ENCODE peak calls at places on chromosomes 11 and 22, in six cellular contexts. One of them, this sample, is unnamed.

GRCh38 chr22:22397875-22398524 is 110.5 kb downstream of the ZNF280B start:
- ATAC-seq in GM12878: no peak
- ATAC-seq in HepG2: no peak
- ATAC-seq in upper lobe of left lung: no peak
- ATAC-seq in A549: no peak
- ATAC-seq in K562: peak
- ATAC-seq in this sample: peak

GRCh38 chr11:12925520-12925919 is 83.6 kb upstream of the RASSF10 start:
- ATAC-seq in HepG2: no peak
- ATAC-seq in upper lobe of left lung: no peak
- ATAC-seq in GM12878: no peak
- ATAC-seq in A549: peak
- ATAC-seq in K562: no peak
- ATAC-seq in this sample: no peak

GRCh38 chr11:78789365-78789764 is 214.7 kb upstream of the NARS2 start:
- ATAC-seq in K562: no peak
- ATAC-seq in HepG2: no peak
- ATAC-seq in A549: no peak
- ATAC-seq in upper lobe of left lung: no peak
- ATAC-seq in GM12878: no peak
- ATAC-seq in this sample: no peak

GRCh38 chr22:43136801-43137200 is 6.4 kb downstream of the MCAT start:
- ATAC-seq in upper lobe of left lung: no peak
- ATAC-seq in A549: no peak
- ATAC-seq in K562: no peak
- ATAC-seq in HepG2: no peak
- ATAC-seq in GM12878: no peak
- ATAC-seq in this sample: no peak

GRCh38 chr11:84902445-84902844 is 724.7 kb downstream of the DLG2 start:
- ATAC-seq in HepG2: no peak
- ATAC-seq in A549: no peak
- ATAC-seq in K562: no peak
- ATAC-seq in GM12878: no peak
- ATAC-seq in upper lobe of left lung: no peak
- ATAC-seq in this sample: no peak

GRCh38 chr11:31939004-31939403 is 127.9 kb upstream of the PAX6 start:
- ATAC-seq in K562: no peak
- ATAC-seq in A549: no peak
- ATAC-seq in upper lobe of left lung: no peak
- ATAC-seq in HepG2: no peak
- ATAC-seq in GM12878: no peak
- ATAC-seq in this sample: no peak

GRCh38 chr22:42939941-42940653 is 74.9 kb downstream of the PACSIN2 start:
- ATAC-seq in upper lobe of left lung: peak
- ATAC-seq in GM12878: no peak
- ATAC-seq in A549: peak
- ATAC-seq in HepG2: peak
- ATAC-seq in K562: peak
- ATAC-seq in this sample: peak

GRCh38 chr11:109486129-109486528 is 64.1 kb downstream of the C11orf87 start:
- ATAC-seq in GM12878: no peak
- ATAC-seq in K562: no peak
- ATAC-seq in HepG2: no peak
- ATAC-seq in upper lobe of left lung: no peak
- ATAC-seq in A549: no peak
- ATAC-seq in this sample: no peak

GRCh38 chr11:133078591-133079179 is 453.6 kb downstream of the OPCML start:
- ATAC-seq in upper lobe of left lung: peak
- ATAC-seq in A549: peak
- ATAC-seq in GM12878: peak
- ATAC-seq in HepG2: peak
- ATAC-seq in K562: peak
- ATAC-seq in this sample: no peak

GRCh38 chr11:114278342-114279065 is 17.7 kb upstream of the NNMT start:
- ATAC-seq in GM12878: no peak
- ATAC-seq in K562: no peak
- ATAC-seq in upper lobe of left lung: no peak
- ATAC-seq in HepG2: no peak
- ATAC-seq in A549: no peak
- ATAC-seq in this sample: no peak

GRCh38 chr22:48327721-48328120 is 1500.0 kb downstream of the BRD1 start:
- ATAC-seq in A549: no peak
- ATAC-seq in upper lobe of left lung: no peak
- ATAC-seq in K562: no peak
- ATAC-seq in GM12878: no peak
- ATAC-seq in HepG2: no peak
- ATAC-seq in this sample: no peak

GRCh38 chr22:49946612-49947295 is 13.8 kb upstream of the PIM3 start:
- ATAC-seq in A549: no peak
- ATAC-seq in HepG2: peak
- ATAC-seq in upper lobe of left lung: no peak
- ATAC-seq in GM12878: no peak
- ATAC-seq in K562: peak
- ATAC-seq in this sample: no peak

GRCh38 chr11:107704432-107704831 is 7.4 kb downstream of the SLN start:
- ATAC-seq in K562: no peak
- ATAC-seq in A549: peak
- ATAC-seq in upper lobe of left lung: no peak
- ATAC-seq in HepG2: no peak
- ATAC-seq in GM12878: no peak
- ATAC-seq in this sample: no peak

GRCh38 chr22:46043816-46044717 is 67.1 kb upstream of the WNT7B start:
- ATAC-seq in K562: no peak
- ATAC-seq in A549: no peak
- ATAC-seq in GM12878: no peak
- ATAC-seq in HepG2: no peak
- ATAC-seq in upper lobe of left lung: peak
- ATAC-seq in this sample: peak
- H3K27ac ChIP-seq in K562: no peak
- H3K27ac ChIP-seq in A549: peak
- H3K27ac ChIP-seq in GM12878: no peak
- H3K27ac ChIP-seq in HepG2: no peak
- H3K27ac ChIP-seq in upper lobe of left lung: peak
- H3K27ac ChIP-seq in this sample: peak

GRCh38 chr11:66476841-66477251 is 3.4 kb upstream of the DPP3 start:
- ATAC-seq in A549: no peak
- ATAC-seq in HepG2: no peak
- ATAC-seq in K562: no peak
- ATAC-seq in upper lobe of left lung: no peak
- ATAC-seq in GM12878: no peak
- ATAC-seq in this sample: no peak

GRCh38 chr11:66477256-66478201 is 2.7 kb upstream of the DPP3 start:
- ATAC-seq in A549: no peak
- ATAC-seq in HepG2: no peak
- ATAC-seq in GM12878: no peak
- ATAC-seq in K562: no peak
- ATAC-seq in upper lobe of left lung: no peak
- ATAC-seq in this sample: no peak

GRCh38 chr11:66478823-66479740 is 1.2 kb upstream of the DPP3 start:
- ATAC-seq in GM12878: peak
- ATAC-seq in A549: peak
- ATAC-seq in K562: peak
- ATAC-seq in HepG2: peak
- ATAC-seq in upper lobe of left lung: peak
- ATAC-seq in this sample: peak

GRCh38 chr11:66479741-66480115 is 506 bp upstream of the DPP3 start:
- ATAC-seq in upper lobe of left lung: peak
- ATAC-seq in A549: peak
- ATAC-seq in HepG2: peak
- ATAC-seq in K562: peak
- ATAC-seq in GM12878: peak
- ATAC-seq in this sample: peak

GRCh38 chr11:66480116-66480938 is at the start of gene DPP3:
- ATAC-seq in A549: peak
- ATAC-seq in upper lobe of left lung: peak
- ATAC-seq in K562: peak
- ATAC-seq in HepG2: peak
- ATAC-seq in GM12878: peak
- ATAC-seq in this sample: peak
- TF ChIP-seq POLR2A in A549: peak
- TF ChIP-seq POLR2A in upper lobe of left lung: peak
- TF ChIP-seq POLR2A in K562: peak
- TF ChIP-seq POLR2A in HepG2: peak
- TF ChIP-seq POLR2A in GM12878: peak
- TF ChIP-seq POLR2A in this sample: peak

GRCh38 chr11:41878158-41878557 is 418.7 kb upstream of the LRRC4C start:
- ATAC-seq in A549: no peak
- ATAC-seq in HepG2: no peak
- ATAC-seq in upper lobe of left lung: no peak
- ATAC-seq in K562: no peak
- ATAC-seq in GM12878: no peak
- ATAC-seq in this sample: no peak
- TF ChIP-seq EP300 in A549: no peak
- TF ChIP-seq EP300 in HepG2: no peak
- TF ChIP-seq EP300 in upper lobe of left lung: no peak
- TF ChIP-seq EP300 in K562: no peak
- TF ChIP-seq EP300 in GM12878: no peak
- TF ChIP-seq EP300 in this sample: no peak

GRCh38 chr11:95918056-95918455 is 5.9 kb downstream of the MTMR2 start:
- ATAC-seq in GM12878: no peak
- ATAC-seq in K562: no peak
- ATAC-seq in A549: no peak
- ATAC-seq in upper lobe of left lung: no peak
- ATAC-seq in HepG2: no peak
- ATAC-seq in this sample: no peak
- H3K27ac ChIP-seq in GM12878: no peak
- H3K27ac ChIP-seq in K562: no peak
- H3K27ac ChIP-seq in A549: no peak
- H3K27ac ChIP-seq in upper lobe of left lung: no peak
- H3K27ac ChIP-seq in HepG2: no peak
- H3K27ac ChIP-seq in this sample: no peak

DNA sequence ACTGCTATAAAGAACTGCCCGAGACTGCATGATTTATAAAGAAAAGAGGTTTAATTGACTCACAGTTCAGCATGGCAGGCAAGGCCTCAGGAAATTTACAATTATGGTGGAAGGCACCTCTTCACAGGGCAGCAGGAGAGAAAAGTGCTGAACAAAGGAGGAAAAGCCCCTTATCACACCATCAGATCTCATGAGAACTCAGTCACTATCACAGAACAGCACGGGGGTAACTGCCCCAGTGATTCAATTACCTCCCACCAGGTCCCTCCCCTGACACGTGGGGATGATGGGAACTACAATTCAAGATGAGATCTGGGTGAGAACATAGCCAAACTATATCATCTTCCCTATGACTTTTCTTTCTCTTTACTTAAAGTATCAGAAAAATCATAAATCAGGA is 104.0 kb upstream of the SYN3 start:
- ATAC-seq in GM12878: no peak
- ATAC-seq in A549: no peak
- ATAC-seq in K562: no peak
- ATAC-seq in upper lobe of left lung: no peak
- ATAC-seq in HepG2: no peak
- ATAC-seq in this sample: no peak
- TF ChIP-seq POLR2A in GM12878: no peak
- TF ChIP-seq POLR2A in A549: no peak
- TF ChIP-seq POLR2A in K562: no peak
- TF ChIP-seq POLR2A in upper lobe of left lung: no peak
- TF ChIP-seq POLR2A in HepG2: no peak
- TF ChIP-seq POLR2A in this sample: no peak

DNA sequence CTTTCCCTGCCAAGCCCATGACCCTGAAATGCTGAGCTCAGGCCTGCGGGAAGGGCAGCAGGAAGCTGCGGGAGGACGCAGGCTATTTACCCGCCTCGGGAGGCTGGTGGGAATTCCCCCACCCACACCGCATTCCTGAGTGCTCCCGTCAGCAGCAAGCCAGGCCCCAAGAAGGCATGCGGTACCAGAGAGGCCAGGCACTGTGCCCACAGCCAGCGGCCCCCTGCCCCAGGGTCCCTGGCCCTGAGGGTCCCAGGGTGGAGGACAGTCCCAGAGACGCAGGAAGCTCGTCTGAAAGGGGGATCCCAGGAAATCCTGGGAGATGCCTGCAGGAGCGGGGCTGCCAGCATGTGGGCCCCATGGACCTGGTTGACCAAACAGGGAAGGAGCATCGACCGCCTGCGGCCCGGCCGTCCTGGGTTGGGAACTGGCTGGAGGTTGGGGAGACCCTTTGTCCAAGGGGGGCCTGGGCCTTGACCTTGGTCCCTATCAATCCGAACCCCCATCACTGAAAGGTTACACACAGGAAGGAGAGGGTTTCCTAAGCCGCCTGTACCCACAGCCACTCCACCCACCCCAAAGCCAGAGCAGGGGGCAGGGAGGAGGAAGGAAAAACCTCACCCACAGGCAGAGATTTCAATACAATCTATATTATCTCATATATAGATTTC is 17.0 kb downstream of the MAFF start:
- ATAC-seq in GM12878: peak
- ATAC-seq in HepG2: peak
- ATAC-seq in upper lobe of left lung: peak
- ATAC-seq in A549: peak
- ATAC-seq in K562: no peak
- ATAC-seq in this sample: peak
- TF ChIP-seq EP300 in GM12878: no peak
- TF ChIP-seq EP300 in HepG2: peak
- TF ChIP-seq EP300 in upper lobe of left lung: no peak
- TF ChIP-seq EP300 in A549: peak
- TF ChIP-seq EP300 in K562: no peak
- TF ChIP-seq EP300 in this sample: no peak

GRCh38 chr11:65292866-65293265 is 21.8 kb upstream of the CDC42EP2 start:
- ATAC-seq in A549: no peak
- ATAC-seq in K562: no peak
- ATAC-seq in upper lobe of left lung: no peak
- ATAC-seq in HepG2: no peak
- ATAC-seq in GM12878: no peak
- ATAC-seq in this sample: no peak
- H3K27ac ChIP-seq in A549: peak
- H3K27ac ChIP-seq in K562: no peak
- H3K27ac ChIP-seq in upper lobe of left lung: peak
- H3K27ac ChIP-seq in HepG2: peak
- H3K27ac ChIP-seq in GM12878: peak
- H3K27ac ChIP-seq in this sample: peak

This sample was measured in gastroesophageal sphincter.